ENCODE peak calls at places on chromosomes 2 and 18, in nine cellular contexts. V, Y, X, O, M, R, F, G and S are unnamed samples.

GRCh38 chr18:59311631-59312030 is 6.8 kb downstream of the CPLX4 start:
- DNase-seq in V (no peak), Y (no peak), X (no peak), O (peak), M (no peak), R (no peak), F (no peak), G (peak), S (no peak)

GRCh38 chr18:63318882-63319382 is 637 bp downstream of the BCL2 start:
- DNase-seq in V (no peak), Y (peak), X (no peak), O (no peak), M (no peak), R (no peak), F (no peak), G (no peak), S (no peak)

GRCh38 chr2:149375801-149376349 is 45.5 kb downstream of the LYPD6 start:
- DNase-seq in V (no peak), Y (no peak), X (no peak), O (peak), M (no peak), R (no peak), F (no peak), G (peak), S (peak)

GRCh38 chr2:198315791-198316190 is 511.4 kb downstream of the PLCL1 start:
- DNase-seq in V (no peak), Y (no peak), X (no peak), O (no peak), M (no peak), R (no peak), F (peak), G (no peak), S (no peak)

GRCh38 chr2:239262484-239263230 is 138.2 kb downstream of the HDAC4 start:
- DNase-seq in V (no peak), Y (no peak), X (peak), O (peak), M (no peak), R (no peak), F (no peak), G (no peak), S (no peak)

GRCh38 chr2:143171817-143172216 is 42.6 kb downstream of the ARHGAP15 start:
- DNase-seq in V (no peak), Y (no peak), X (no peak), O (peak), M (no peak), R (no peak), F (peak), G (peak), S (peak)

GRCh38 chr2:239322414-239323086 is 78.3 kb downstream of the HDAC4 start:
- DNase-seq in V (peak), Y (no peak), X (no peak), O (peak), M (no peak), R (no peak), F (peak), G (peak), S (peak)

GRCh38 chr2:129456681-129457080 is 522.8 kb upstream of the RAB6C start:
- DNase-seq in V (no peak), Y (no peak), X (no peak), O (no peak), M (no peak), R (no peak), F (no peak), G (no peak), S (no peak)

GRCh38 chr2:37585295-37585908 is 86.0 kb downstream of the CDC42EP3 start:
- DNase-seq in V (no peak), Y (peak), X (peak), O (peak), M (no peak), R (no peak), F (peak), G (no peak), S (no peak)

GRCh38 chr2:2007551-2008501 is 263.5 kb upstream of the PXDN start:
- DNase-seq in V (no peak), Y (no peak), X (no peak), O (no peak), M (no peak), R (no peak), F (no peak), G (no peak), S (no peak)

GRCh38 chr2:234422242-234422641 is 74.6 kb downstream of the ARL4C start:
- DNase-seq in V (no peak), Y (no peak), X (no peak), O (peak), M (no peak), R (peak), F (peak), G (peak), S (peak)

GRCh38 chr18:63997606-63998005 is 27.7 kb downstream of the SERPINB8 start:
- DNase-seq in V (no peak), Y (no peak), X (no peak), O (no peak), M (no peak), R (no peak), F (no peak), G (peak), S (no peak)

GRCh38 chr2:201496785-201497184 is 45.2 kb downstream of the STRADB start:
- DNase-seq in V (no peak), Y (no peak), X (no peak), O (peak), M (no peak), R (no peak), F (no peak), G (no peak), S (no peak)

GRCh38 chr2:192016265-192016664 is 169.4 kb upstream of the CAVIN2 start:
- DNase-seq in V (no peak), Y (no peak), X (no peak), O (peak), M (no peak), R (no peak), F (peak), G (peak), S (no peak)

GRCh38 chr18:23502516-23503037 is 734 bp upstream of the RMC1 start:
- DNase-seq in V (no peak), Y (no peak), X (no peak), O (no peak), M (no peak), R (no peak), F (no peak), G (no peak), S (no peak)

GRCh38 chr2:53630001-53630606 is 137.5 kb upstream of the CHAC2 start:
- DNase-seq in V (no peak), Y (no peak), X (no peak), O (no peak), M (no peak), R (no peak), F (no peak), G (peak), S (no peak)

GRCh38 chr2:239279508-239280295 is 121.1 kb downstream of the HDAC4 start:
- DNase-seq in V (peak), Y (no peak), X (peak), O (peak), M (no peak), R (no peak), F (no peak), G (no peak), S (no peak)

DNA sequence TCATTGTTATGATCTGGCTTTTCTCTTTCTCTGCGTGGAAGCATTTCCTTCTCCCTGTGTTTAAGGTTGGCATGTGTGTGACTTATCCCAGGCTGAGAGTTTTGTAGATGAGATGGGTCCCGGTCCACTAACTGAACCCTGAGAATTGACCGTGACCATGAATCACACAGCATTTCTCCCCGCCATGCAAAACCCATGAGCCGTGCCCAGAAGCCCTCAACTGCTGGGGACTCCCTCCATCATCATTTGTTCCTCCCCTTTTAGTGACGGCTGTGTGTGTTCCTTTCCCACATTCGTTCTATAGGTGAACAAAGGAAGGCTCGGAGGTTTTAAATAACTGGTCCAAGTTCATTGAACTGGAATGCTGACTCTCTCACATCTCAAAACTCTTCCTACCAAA is 30.1 kb upstream of the TXNDC2 start:
- DNase-seq in V (no peak), Y (no peak), X (no peak), O (no peak), M (no peak), R (no peak), F (no peak), G (no peak), S (no peak)
- TF ChIP-seq CTCF in V (no peak), Y (no peak), X (no peak), O (no peak), M (no peak), R (no peak), F (no peak), G (no peak), S (no peak)

DNA sequence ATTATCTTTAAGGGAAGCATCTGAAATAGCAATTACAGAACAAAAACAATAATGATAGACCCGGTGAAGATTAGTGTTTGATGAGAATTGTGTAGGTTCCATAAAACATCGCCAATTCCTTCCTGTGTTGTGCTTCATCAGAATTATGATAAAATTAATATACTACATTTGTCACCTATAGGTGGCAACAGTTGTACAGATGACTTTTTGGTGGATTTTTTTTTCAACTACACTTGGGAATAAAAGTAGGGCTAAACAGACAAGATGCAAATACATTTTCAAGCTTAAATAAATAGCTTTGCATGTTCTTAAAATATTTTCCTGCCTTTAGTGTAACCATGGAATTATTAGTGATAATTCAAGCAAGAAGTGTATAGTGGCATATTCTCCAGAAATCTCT is 7.0 kb upstream of the LYPD1 start:
- DNase-seq in V (no peak), Y (peak), X (no peak), O (no peak), M (no peak), R (no peak), F (peak), G (no peak), S (no peak)
- TF ChIP-seq CTCF in V (peak), Y (peak), X (no peak), O (no peak), M (no peak), R (no peak), F (no peak), G (peak), S (no peak)

DNA sequence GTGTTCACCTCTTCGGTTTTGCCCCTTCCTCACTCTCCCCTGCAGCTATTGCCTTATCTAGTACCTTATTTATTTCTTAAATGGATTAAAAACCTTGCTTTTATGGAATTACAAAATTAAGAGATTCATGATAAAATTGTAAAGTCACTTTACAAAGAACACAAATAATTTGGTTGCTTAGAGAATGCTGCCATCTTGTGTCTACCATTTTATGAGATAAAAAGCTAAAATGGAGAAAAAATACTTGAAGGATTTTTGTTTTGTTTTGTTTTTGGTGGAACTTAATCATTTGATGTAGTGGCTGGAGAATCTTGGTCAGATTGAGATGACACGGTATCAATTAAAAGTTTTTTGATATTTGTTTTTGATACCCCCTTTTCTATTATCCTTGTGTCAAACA is 69.6 kb downstream of the R3HDM1 start:
- DNase-seq in V (no peak), Y (peak), X (no peak), O (peak), M (no peak), R (no peak), F (peak), G (no peak), S (peak)
- TF ChIP-seq CTCF in V (peak), Y (peak), X (no peak), O (peak), M (no peak), R (peak), F (no peak), G (peak), S (peak)

GRCh38 chr2:8333177-8333831 is 348.6 kb upstream of the ID2 start:
- DNase-seq in V (no peak), Y (no peak), X (no peak), O (no peak), M (no peak), R (no peak), F (no peak), G (no peak), S (no peak)

GRCh38 chr2:8332646-8333045 is 349.2 kb upstream of the ID2 start:
- DNase-seq in V (no peak), Y (no peak), X (no peak), O (no peak), M (no peak), R (no peak), F (no peak), G (no peak), S (no peak)

GRCh38 chr2:8327371-8328100 is 354.3 kb upstream of the ID2 start:
- DNase-seq in V (no peak), Y (no peak), X (no peak), O (no peak), M (no peak), R (no peak), F (no peak), G (no peak), S (no peak)

GRCh38 chr2:8328189-8328588 is 353.7 kb upstream of the ID2 start:
- DNase-seq in V (no peak), Y (no peak), X (no peak), O (no peak), M (peak), R (no peak), F (no peak), G (no peak), S (no peak)

GRCh38 chr2:8329660-8330622 is 351.9 kb upstream of the ID2 start:
- DNase-seq in V (no peak), Y (no peak), X (no peak), O (no peak), M (peak), R (no peak), F (no peak), G (no peak), S (no peak)
- TF ChIP-seq CTCF in V (no peak), Y (no peak), X (no peak), O (peak), M (no peak), R (peak), F (no peak), G (no peak), S (no peak)